ENCODE peak calls at places on chromosomes 7 and 10, in ten cellular contexts. A is heart left ventricle; H is ovary; K is endodermal cell; L is IMR-90; Q is Peyer's patch; T is naive thymus-derived CD4-positive, alpha-beta T cell; N is SJSA1; U is pancreas; V is CD8-positive, alpha-beta memory T cell. E is an unnamed sample. For H3K4me1, the result is how much of the 10 kb centered on the place peaks cover.

GRCh38 chr10:370222-370825 is 235.1 kb downstream of the ZMYND11 start:
- DNase-seq in H (no peak), Q (no peak), V (no peak), A (no peak), T (no peak), N (no peak), U (no peak), K (no peak), L (peak), E (no peak)

GRCh38 chr10:7561216-7561893 is 105.4 kb downstream of the ITIH5 start:
- DNase-seq in Q (no peak), A (peak), N (no peak), U (peak), K (peak), T (no peak), H (peak), V (no peak), L (no peak), E (no peak)

GRCh38 chr10:70532554-70533188 is 54.1 kb downstream of the PALD1 start:
- DNase-seq in A (no peak), V (no peak), L (no peak), K (no peak), T (no peak), Q (no peak), H (no peak), U (peak), N (no peak), E (no peak)

GRCh38 chr7:140448781-140449180 is 30.5 kb downstream of the MKRN1 start:
- DNase-seq in A (no peak), Q (no peak), H (no peak), N (no peak), T (no peak), U (no peak), K (peak), L (no peak), V (no peak), E (no peak)

GRCh38 chr10:120607016-120607709 is 150.1 kb downstream of the PLPP4 start:
- DNase-seq in L (peak), U (no peak), T (no peak), V (no peak), N (no peak), A (no peak), K (no peak), Q (no peak), H (no peak), E (no peak)

GRCh38 chr7:138542183-138542582 is 82.1 kb downstream of the TRIM24 start:
- DNase-seq in L (no peak), K (no peak), Q (no peak), V (no peak), H (no peak), U (no peak), T (no peak), N (no peak), A (no peak), E (no peak)

GRCh38 chr7:147298611-147299043 is 1182.0 kb downstream of the CNTNAP2 start:
- DNase-seq in T (no peak), V (no peak), K (no peak), L (peak), U (no peak), A (no peak), H (no peak), Q (no peak), N (no peak), E (no peak)

GRCh38 chr7:100827330-100828226 is at the start of gene EPHB4:
- DNase-seq in U (peak), V (no peak), N (peak), A (peak), H (peak), T (no peak), L (peak), Q (peak), K (peak), E (no peak)

GRCh38 chr10:17229717-17229966 is 1.6 kb downstream of the VIM start:
- DNase-seq in V (no peak), U (peak), L (no peak), N (no peak), H (no peak), T (no peak), A (no peak), Q (no peak), K (peak), E (no peak)

GRCh38 chr7:48899932-48900331 is 24.4 kb upstream of the CDC14C start:
- DNase-seq in K (no peak), N (no peak), A (no peak), T (no peak), H (no peak), L (no peak), V (no peak), U (no peak), Q (no peak), E (no peak)

GRCh38 chr10:87618470-87619423 is 40.9 kb upstream of the PAPSS2 start:
- DNase-seq in Q (peak), H (no peak), K (no peak), T (no peak), N (no peak), U (peak), A (no peak), V (no peak), L (peak), E (no peak)

GRCh38 chr10:114917927-114918672 is 19.9 kb upstream of the TRUB1 start:
- DNase-seq in V (no peak), A (no peak), Q (no peak), N (no peak), L (peak), U (no peak), H (no peak), K (peak), T (no peak), E (no peak)

GRCh38 chr7:44408596-44408995 is 81.9 kb downstream of the NUDCD3 start:
- DNase-seq in T (no peak), A (no peak), N (no peak), K (peak), L (no peak), Q (no peak), H (no peak), U (no peak), V (no peak), E (no peak)

GRCh38 chr7:107085180-107085579 is 40.7 kb downstream of the PRKAR2B start:
- DNase-seq in K (no peak), H (no peak), N (no peak), U (no peak), T (no peak), Q (no peak), V (no peak), A (no peak), L (no peak), E (no peak)

GRCh38 chr7:107091306-107091705 is 46.8 kb downstream of the PRKAR2B start:
- DNase-seq in N (no peak), Q (no peak), K (no peak), L (no peak), T (no peak), U (no peak), A (no peak), V (no peak), H (no peak), E (no peak)

GRCh38 chr7:107089627-107090026 is 45.1 kb downstream of the PRKAR2B start:
- DNase-seq in H (no peak), V (no peak), T (no peak), K (no peak), Q (no peak), A (no peak), L (no peak), U (no peak), N (no peak), E (no peak)

DNA sequence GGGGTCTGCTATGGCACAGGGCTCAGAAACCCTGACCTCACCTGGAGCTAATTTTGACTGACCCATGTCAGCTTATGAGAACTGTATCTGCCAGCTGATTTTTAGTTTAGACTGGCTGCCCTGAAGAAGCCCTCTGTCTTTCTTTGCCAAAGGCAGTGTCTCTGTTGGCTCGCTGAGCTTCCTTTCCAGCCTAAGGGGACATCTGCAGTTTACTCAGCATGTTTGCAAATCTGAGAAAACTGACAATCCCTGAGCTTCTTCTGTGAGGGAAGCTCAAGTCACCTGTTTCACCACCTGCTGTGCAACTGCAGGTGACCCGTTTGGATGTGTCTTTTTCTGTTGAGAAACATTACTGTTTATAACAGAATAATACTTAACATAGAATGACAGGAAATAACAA is 45.9 kb downstream of the PRKAR2B start:
- DNase-seq in H (no peak), N (no peak), K (peak), L (no peak), T (no peak), A (no peak), Q (no peak), U (no peak), V (no peak), E (no peak)
- H3K4me3 ChIP-seq in H (no peak), N (no peak), K (no peak), L (no peak), T (no peak), A (no peak), Q (no peak), U (no peak), V (no peak), E (no peak)

GRCh38 chr10:79441433-79441832 is 4.0 kb downstream of the ZCCHC24 start:
- DNase-seq in N (no peak), U (no peak), A (no peak), L (no peak), V (no peak), H (no peak), K (no peak), Q (no peak), T (no peak), E (no peak)
- H3K4me1 ChIP-seq in N (under half), U (under half), A (half or more), L (under half), V (under half), H (under half), K (under half), Q (under half), T (under half), E (under half)

GRCh38 chr7:156998988-156999610 is 11.4 kb downstream of the MNX1 start:
- DNase-seq in V (no peak), Q (no peak), L (no peak), A (no peak), U (no peak), T (no peak), K (no peak), H (no peak), N (peak), E (no peak)
- H3K4me3 ChIP-seq in V (no peak), Q (peak), L (no peak), A (peak), U (peak), T (peak), K (peak), H (no peak), N (no peak), E (no peak)

GRCh38 chr10:92111336-92111939 is 179.4 kb downstream of the CPEB3 start:
- DNase-seq in H (no peak), N (no peak), A (no peak), U (no peak), V (no peak), Q (no peak), K (no peak), T (no peak), L (no peak), E (no peak)
- H3K4me1 ChIP-seq in H (under half), N (under half), A (under half), U (under half), V (under half), Q (under half), K (under half), T (under half), L (under half), E (under half)

GRCh38 chr10:91540714-91541113 is 92.2 kb downstream of the PPP1R3C start:
- DNase-seq in A (no peak), K (no peak), N (no peak), L (no peak), U (no peak), V (no peak), H (no peak), Q (no peak), T (no peak), E (no peak)

GRCh38 chr10:91539930-91540329 is 92.9 kb downstream of the PPP1R3C start:
- DNase-seq in N (no peak), Q (no peak), K (no peak), H (no peak), T (no peak), U (no peak), V (no peak), L (no peak), A (no peak), E (no peak)

GRCh38 chr10:91537614-91538383 is 95.1 kb downstream of the PPP1R3C start:
- DNase-seq in T (no peak), Q (no peak), U (no peak), L (no peak), V (no peak), H (no peak), K (no peak), N (no peak), A (no peak), E (no peak)

GRCh38 chr10:91545817-91546216 is 87.1 kb downstream of the PPP1R3C start:
- DNase-seq in Q (no peak), H (no peak), A (no peak), V (no peak), K (no peak), L (no peak), N (no peak), U (no peak), T (no peak), E (no peak)

GRCh38 chr10:91541481-91541880 is 91.4 kb downstream of the PPP1R3C start:
- DNase-seq in Q (no peak), V (no peak), H (no peak), T (no peak), L (no peak), K (no peak), U (no peak), A (no peak), N (no peak), E (no peak)
- H3K4me3 ChIP-seq in Q (no peak), V (no peak), H (no peak), T (no peak), L (no peak), K (no peak), U (no peak), A (no peak), N (no peak), E (no peak)

DNA sequence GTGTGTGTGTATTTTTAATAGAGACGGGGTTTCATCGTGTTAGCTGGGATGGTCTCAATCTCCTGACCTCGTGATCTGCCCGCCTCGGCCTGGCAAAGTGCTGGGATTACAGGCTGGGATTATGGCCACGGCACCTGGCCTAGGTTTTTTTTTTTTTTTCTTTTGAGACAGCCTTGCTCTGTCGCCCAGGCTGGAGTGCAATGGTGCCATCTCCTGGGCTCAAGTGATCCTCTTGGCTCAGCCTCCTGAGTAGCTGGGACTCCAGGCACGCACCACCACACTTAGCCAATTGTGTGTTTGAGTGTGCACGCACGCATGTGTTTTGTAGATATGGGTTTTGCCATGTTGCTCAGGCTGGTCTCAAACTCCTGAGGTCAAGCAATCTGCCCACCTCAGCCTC is 629.8 kb downstream of the ETV1 start:
- DNase-seq in Q (no peak), V (no peak), L (no peak), T (no peak), H (no peak), U (no peak), K (no peak), N (no peak), A (no peak), E (no peak)
- H3K4me1 ChIP-seq in Q (under half), V (under half), L (under half), T (under half), H (under half), U (under half), K (under half), N (under half), A (under half), E (under half)

GRCh38 chr7:130982160-130982638 is 248.2 kb upstream of the KLF14 start:
- DNase-seq in Q (peak), K (no peak), U (no peak), L (peak), A (no peak), H (no peak), T (peak), V (peak), N (no peak), E (peak)
- H3K4me3 ChIP-seq in Q (no peak), K (no peak), U (no peak), L (no peak), A (no peak), H (no peak), T (peak), V (no peak), N (no peak), E (no peak)

GRCh38 chr7:77456711-77457110 is 40.6 kb upstream of the GSAP start:
- DNase-seq in Q (no peak), N (no peak), K (no peak), A (no peak), V (no peak), U (no peak), H (no peak), L (peak), T (no peak), E (no peak)
- H3K4me1 ChIP-seq in Q (under half), N (under half), K (under half), A (under half), V (under half), U (under half), H (under half), L (under half), T (under half), E (under half)

DNA sequence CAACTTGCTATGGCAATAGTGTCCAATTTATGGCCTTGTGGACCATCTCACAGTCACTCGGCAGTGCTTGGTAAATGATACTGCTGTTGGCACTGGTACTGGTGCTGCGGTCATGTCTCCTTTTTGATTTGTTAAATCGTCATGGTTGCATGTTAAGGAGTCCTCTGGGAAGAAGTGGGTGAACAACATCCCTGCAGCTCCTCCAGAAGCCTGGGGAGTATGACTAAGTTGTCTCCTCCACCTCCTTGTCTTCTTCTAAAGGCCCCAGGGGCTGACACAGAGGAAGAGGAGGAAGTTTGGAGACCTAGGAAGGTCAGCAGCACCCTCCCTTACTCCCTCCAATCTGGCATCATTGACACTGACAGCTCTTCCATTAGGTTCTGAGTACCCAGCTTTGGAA is 8.5 kb downstream of the ITPRIP start:
- DNase-seq in K (peak), T (no peak), H (peak), L (peak), N (no peak), V (no peak), U (no peak), A (no peak), Q (no peak), E (no peak)
- H3K4me3 ChIP-seq in K (no peak), T (peak), H (no peak), L (no peak), N (no peak), V (peak), U (no peak), A (no peak), Q (no peak), E (no peak)

GRCh38 chr10:95442341-95442740 is 118.8 kb downstream of the SORBS1 start:
- DNase-seq in H (no peak), V (no peak), Q (no peak), A (no peak), U (no peak), K (no peak), L (no peak), T (no peak), N (no peak), E (no peak)
- H3K4me1 ChIP-seq in H (under half), V (under half), Q (under half), A (half or more), U (under half), K (under half), L (under half), T (under half), N (under half), E (under half)

E was measured in CD4-positive, alpha-beta memory T cell.